ENCODE peak calls at places on chromosomes 16 and 17, in five cellular contexts. One of them, this sample, is unnamed.

GRCh38 chr17:32783602-32784001 is 93.3 kb downstream of the MYO1D start:
- DNase-seq in A549: peak; percentile 69
- DNase-seq in RWPE2: no peak
- DNase-seq in neural progenitor cell: peak; percentile 69
- DNase-seq in lower lobe of right lung: no peak
- DNase-seq in this sample: peak; percentile 78

GRCh38 chr17:80664217-80664780 is 119.7 kb downstream of the RPTOR start:
- DNase-seq in A549: no peak
- DNase-seq in RWPE2: no peak
- DNase-seq in neural progenitor cell: no peak
- DNase-seq in lower lobe of right lung: no peak
- DNase-seq in this sample: no peak

GRCh38 chr16:31253642-31254045 is 6.1 kb upstream of the ITGAM start:
- DNase-seq in A549: peak; percentile 77
- DNase-seq in RWPE2: no peak
- DNase-seq in neural progenitor cell: no peak
- DNase-seq in lower lobe of right lung: peak; percentile 77
- DNase-seq in this sample: peak; percentile 38

GRCh38 chr16:2799205-2799851 is 1.1 kb downstream of the PRSS41 start:
- DNase-seq in A549: no peak
- DNase-seq in RWPE2: peak; percentile 47
- DNase-seq in neural progenitor cell: no peak
- DNase-seq in lower lobe of right lung: peak; percentile 45
- DNase-seq in this sample: no peak

GRCh38 chr16:4360538-4361021 is 9.5 kb upstream of the PAM16 start:
- DNase-seq in A549: peak; percentile 55
- DNase-seq in RWPE2: no peak
- DNase-seq in neural progenitor cell: peak; percentile 50
- DNase-seq in lower lobe of right lung: no peak
- DNase-seq in this sample: no peak

GRCh38 chr17:68455756-68456528 is 1.4 kb downstream of the WIPI1 start:
- DNase-seq in A549: peak; percentile 21
- DNase-seq in RWPE2: no peak
- DNase-seq in neural progenitor cell: no peak
- DNase-seq in lower lobe of right lung: no peak
- DNase-seq in this sample: peak; percentile 45

GRCh38 chr16:67395105-67395457 is 1.8 kb upstream of the TPPP3 start:
- DNase-seq in A549: no peak
- DNase-seq in RWPE2: no peak
- DNase-seq in neural progenitor cell: no peak
- DNase-seq in lower lobe of right lung: no peak
- DNase-seq in this sample: no peak

GRCh38 chr16:681746-682427 is 1.7 kb downstream of the STUB1 start:
- DNase-seq in A549: no peak
- DNase-seq in RWPE2: no peak
- DNase-seq in neural progenitor cell: no peak
- DNase-seq in lower lobe of right lung: no peak
- DNase-seq in this sample: no peak

GRCh38 chr16:50599494-50599893 is 51.3 kb downstream of the NKD1 start:
- DNase-seq in A549: no peak
- DNase-seq in RWPE2: no peak
- DNase-seq in neural progenitor cell: no peak
- DNase-seq in lower lobe of right lung: no peak
- DNase-seq in this sample: no peak

GRCh38 chr17:2056221-2057129 is 1.6 kb downstream of the HIC1 start:
- DNase-seq in A549: no peak
- DNase-seq in RWPE2: no peak
- DNase-seq in neural progenitor cell: peak; percentile 71
- DNase-seq in lower lobe of right lung: peak; percentile 60
- DNase-seq in this sample: peak; percentile 63

GRCh38 chr17:43634681-43635125 is 27.0 kb downstream of the MEOX1 start:
- DNase-seq in A549: no peak
- DNase-seq in RWPE2: no peak
- DNase-seq in neural progenitor cell: no peak
- DNase-seq in lower lobe of right lung: no peak
- DNase-seq in this sample: no peak

GRCh38 chr16:29665294-29666077 is 2.4 kb downstream of the SPN start:
- DNase-seq in A549: no peak
- DNase-seq in RWPE2: no peak
- DNase-seq in neural progenitor cell: no peak
- DNase-seq in lower lobe of right lung: no peak
- DNase-seq in this sample: no peak

GRCh38 chr16:79069118-79069517 is 531.4 kb downstream of the MAF start:
- DNase-seq in A549: no peak
- DNase-seq in RWPE2: no peak
- DNase-seq in neural progenitor cell: no peak
- DNase-seq in lower lobe of right lung: no peak
- DNase-seq in this sample: no peak

GRCh38 chr16:72878301-72879269 is 169.3 kb downstream of the ZFHX3 start:
- DNase-seq in A549: no peak
- DNase-seq in RWPE2: no peak
- DNase-seq in neural progenitor cell: no peak
- DNase-seq in lower lobe of right lung: no peak
- DNase-seq in this sample: peak; percentile 78

GRCh38 chr16:10964039-10964890 is 19.9 kb downstream of the CLEC16A start:
- DNase-seq in A549: peak; percentile 70
- DNase-seq in RWPE2: peak; percentile 70
- DNase-seq in neural progenitor cell: peak; percentile 90
- DNase-seq in lower lobe of right lung: peak; percentile 87
- DNase-seq in this sample: peak; percentile 90

GRCh38 chr16:85607796-85608514 is 5.2 kb upstream of the GSE1 start:
- DNase-seq in A549: no peak
- DNase-seq in RWPE2: no peak
- DNase-seq in neural progenitor cell: no peak
- DNase-seq in lower lobe of right lung: no peak
- DNase-seq in this sample: no peak

GRCh38 chr17:74148446-74148845 is 55.0 kb upstream of the RPL38 start:
- DNase-seq in A549: no peak
- DNase-seq in RWPE2: peak; percentile 21
- DNase-seq in neural progenitor cell: no peak
- DNase-seq in lower lobe of right lung: no peak
- DNase-seq in this sample: no peak

GRCh38 chr16:54462766-54463165 is 176.2 kb upstream of the IRX3 start:
- DNase-seq in A549: no peak
- DNase-seq in RWPE2: no peak
- DNase-seq in neural progenitor cell: no peak
- DNase-seq in lower lobe of right lung: no peak
- DNase-seq in this sample: no peak

GRCh38 chr16:22284637-22285515 is 12.3 kb upstream of the POLR3E start:
- DNase-seq in A549: no peak
- DNase-seq in RWPE2: no peak
- DNase-seq in neural progenitor cell: no peak
- DNase-seq in lower lobe of right lung: no peak
- DNase-seq in this sample: no peak

GRCh38 chr17:75975757-75976174 is 3.2 kb downstream of the ACOX1 start:
- DNase-seq in A549: no peak
- DNase-seq in RWPE2: no peak
- DNase-seq in neural progenitor cell: no peak
- DNase-seq in lower lobe of right lung: no peak
- DNase-seq in this sample: no peak

GRCh38 chr16:81700071-81700779 is 78.9 kb upstream of the PLCG2 start:
- DNase-seq in A549: no peak
- DNase-seq in RWPE2: no peak
- DNase-seq in neural progenitor cell: no peak
- DNase-seq in lower lobe of right lung: no peak
- DNase-seq in this sample: no peak

GRCh38 chr17:44921122-44921882 is 6.0 kb upstream of the GFAP start:
- DNase-seq in A549: no peak
- DNase-seq in RWPE2: no peak
- DNase-seq in neural progenitor cell: peak; percentile 76
- DNase-seq in lower lobe of right lung: peak; percentile 22
- DNase-seq in this sample: no peak

GRCh38 chr17:68085751-68086445 is 50.4 kb downstream of the KPNA2 start:
- DNase-seq in A549: no peak
- DNase-seq in RWPE2: no peak
- DNase-seq in neural progenitor cell: peak; percentile 16
- DNase-seq in lower lobe of right lung: no peak
- DNase-seq in this sample: peak; percentile 32

GRCh38 chr17:50297407-50297865 is 23.2 kb downstream of the TMEM92 start:
- DNase-seq in A549: peak; percentile 81
- DNase-seq in RWPE2: peak; percentile 86
- DNase-seq in neural progenitor cell: peak; percentile 91
- DNase-seq in lower lobe of right lung: peak; percentile 88
- DNase-seq in this sample: peak; percentile 89

GRCh38 chr17:59754547-59754946 is 47.1 kb downstream of the VMP1 start:
- DNase-seq in A549: peak; percentile 99
- DNase-seq in RWPE2: peak; percentile 85
- DNase-seq in neural progenitor cell: no peak
- DNase-seq in lower lobe of right lung: no peak
- DNase-seq in this sample: peak; percentile 31

GRCh38 chr17:59757881-59758385 is 50.5 kb downstream of the VMP1 start:
- DNase-seq in A549: peak; percentile 53
- DNase-seq in RWPE2: no peak
- DNase-seq in neural progenitor cell: no peak
- DNase-seq in lower lobe of right lung: no peak
- DNase-seq in this sample: no peak

GRCh38 chr17:59753522-59754467 is 46.3 kb downstream of the VMP1 start:
- DNase-seq in A549: peak; percentile 94
- DNase-seq in RWPE2: no peak
- DNase-seq in neural progenitor cell: peak; percentile 81
- DNase-seq in lower lobe of right lung: no peak
- DNase-seq in this sample: peak; percentile 90

GRCh38 chr17:59757043-59757824 is 49.8 kb downstream of the VMP1 start:
- DNase-seq in A549: peak; percentile 46
- DNase-seq in RWPE2: no peak
- DNase-seq in neural progenitor cell: no peak
- DNase-seq in lower lobe of right lung: no peak
- DNase-seq in this sample: no peak

GRCh38 chr17:59756236-59756818 is 48.9 kb downstream of the VMP1 start:
- DNase-seq in A549: peak; percentile 99
- DNase-seq in RWPE2: no peak
- DNase-seq in neural progenitor cell: no peak
- DNase-seq in lower lobe of right lung: no peak
- DNase-seq in this sample: no peak
- H3K27ac ChIP-seq in A549: peak overlapping the region; percentile 95
- H3K27ac ChIP-seq in RWPE2: peak overlapping the region; percentile 99
- H3K27ac ChIP-seq in neural progenitor cell: no peak overlapping the region
- H3K27ac ChIP-seq in lower lobe of right lung: peak overlapping the region; percentile 14
- H3K27ac ChIP-seq in this sample: peak overlapping the region; percentile 70

GRCh38 chr16:89153848-89154271 is 17.7 kb upstream of the CDH15 start:
- DNase-seq in A549: no peak
- DNase-seq in RWPE2: no peak
- DNase-seq in neural progenitor cell: no peak
- DNase-seq in lower lobe of right lung: no peak
- DNase-seq in this sample: no peak

GRCh38 chr16:89155851-89156739 is 15.5 kb upstream of the CDH15 start:
- DNase-seq in A549: no peak
- DNase-seq in RWPE2: no peak
- DNase-seq in neural progenitor cell: no peak
- DNase-seq in lower lobe of right lung: no peak
- DNase-seq in this sample: no peak

GRCh38 chr16:89154390-89155183 is 17.0 kb upstream of the CDH15 start:
- DNase-seq in A549: no peak
- DNase-seq in RWPE2: no peak
- DNase-seq in neural progenitor cell: no peak
- DNase-seq in lower lobe of right lung: no peak
- DNase-seq in this sample: no peak

GRCh38 chr16:89156740-89157645 is 14.6 kb upstream of the CDH15 start:
- DNase-seq in A549: no peak
- DNase-seq in RWPE2: no peak
- DNase-seq in neural progenitor cell: no peak
- DNase-seq in lower lobe of right lung: no peak
- DNase-seq in this sample: no peak

GRCh38 chr16:89155184-89155679 is 16.3 kb upstream of the CDH15 start:
- DNase-seq in A549: no peak
- DNase-seq in RWPE2: no peak
- DNase-seq in neural progenitor cell: no peak
- DNase-seq in lower lobe of right lung: peak; percentile 68
- DNase-seq in this sample: peak; percentile 67
- TF ChIP-seq CTCF in A549: no peak
- TF ChIP-seq CTCF in RWPE2: no peak
- TF ChIP-seq CTCF in neural progenitor cell: no peak
- TF ChIP-seq CTCF in lower lobe of right lung: no peak
- TF ChIP-seq CTCF in this sample: no peak

GRCh38 chr17:6472517-6472916 is 28.3 kb downstream of the PIMREG start:
- DNase-seq in A549: no peak
- DNase-seq in RWPE2: no peak
- DNase-seq in neural progenitor cell: no peak
- DNase-seq in lower lobe of right lung: no peak
- DNase-seq in this sample: no peak
- H3K4me1 ChIP-seq in A549: peaks cover 24% of the 10 kb centered on the region
- H3K4me1 ChIP-seq in RWPE2: peaks cover 10% of the 10 kb centered on the region
- H3K4me1 ChIP-seq in neural progenitor cell: peaks cover 34% of the 10 kb centered on the region
- H3K4me1 ChIP-seq in lower lobe of right lung: no peaks in the 10 kb centered on the region
- H3K4me1 ChIP-seq in this sample: peaks cover 4% of the 10 kb centered on the region

DNA sequence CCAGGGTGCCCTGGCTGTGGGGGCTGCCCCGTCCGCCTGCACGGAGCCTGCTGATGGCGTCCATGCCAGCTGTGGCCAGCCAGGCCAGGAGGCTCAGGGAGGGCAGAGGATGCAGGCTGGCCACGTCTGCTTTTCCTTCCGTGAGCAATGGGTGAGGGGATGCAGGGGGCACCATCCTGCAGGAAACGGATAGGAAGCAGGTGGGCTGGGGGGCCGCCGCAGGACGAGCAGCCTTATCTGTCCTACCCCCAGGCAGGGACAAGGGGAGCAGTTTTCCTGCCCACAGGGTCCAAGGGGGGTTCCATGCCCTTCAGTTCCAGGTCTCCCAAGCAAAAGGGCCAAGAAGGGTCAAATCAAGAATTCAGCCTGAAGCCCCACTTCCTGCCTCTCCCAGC is 6.8 kb downstream of the DUS1L start:
- DNase-seq in A549: no peak
- DNase-seq in RWPE2: peak; percentile 70
- DNase-seq in neural progenitor cell: no peak
- DNase-seq in lower lobe of right lung: no peak
- DNase-seq in this sample: no peak
- H3K27ac ChIP-seq in A549: no peak overlapping the region
- H3K27ac ChIP-seq in RWPE2: no peak overlapping the region
- H3K27ac ChIP-seq in neural progenitor cell: no peak overlapping the region
- H3K27ac ChIP-seq in lower lobe of right lung: no peak overlapping the region
- H3K27ac ChIP-seq in this sample: no peak overlapping the region

GRCh38 chr17:12977008-12977751 is 40.6 kb downstream of the ELAC2 start:
- DNase-seq in A549: no peak
- DNase-seq in RWPE2: no peak
- DNase-seq in neural progenitor cell: peak; percentile 36
- DNase-seq in lower lobe of right lung: no peak
- DNase-seq in this sample: no peak
- TF ChIP-seq CTCF in A549: no peak
- TF ChIP-seq CTCF in RWPE2: no peak
- TF ChIP-seq CTCF in neural progenitor cell: no peak
- TF ChIP-seq CTCF in lower lobe of right lung: no peak
- TF ChIP-seq CTCF in this sample: no peak

DNA sequence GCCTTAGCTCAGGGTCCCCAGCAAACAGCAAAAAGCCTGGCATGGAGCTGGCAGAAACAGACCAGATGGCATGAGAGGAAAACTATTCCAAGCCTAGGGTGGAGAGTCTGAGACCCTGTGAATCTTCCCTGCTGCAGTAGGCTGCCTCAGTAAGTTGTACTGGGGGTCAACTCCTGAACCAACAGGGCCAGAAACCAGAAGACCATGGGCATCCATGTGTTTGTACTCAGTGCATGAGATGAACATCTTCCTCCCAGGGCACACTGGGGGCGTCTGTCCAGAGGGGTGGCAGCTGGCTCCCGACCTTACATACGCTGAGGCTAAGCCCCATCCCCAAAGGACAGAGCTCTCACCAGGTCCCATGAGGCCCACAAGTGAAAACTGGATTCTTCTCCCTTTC is 214.5 kb downstream of the C16orf78 start:
- DNase-seq in A549: no peak
- DNase-seq in RWPE2: peak; percentile 33
- DNase-seq in neural progenitor cell: no peak
- DNase-seq in lower lobe of right lung: no peak
- DNase-seq in this sample: no peak
- H3K4me1 ChIP-seq in A549: no peaks in the 10 kb centered on the region
- H3K4me1 ChIP-seq in RWPE2: no peaks in the 10 kb centered on the region
- H3K4me1 ChIP-seq in neural progenitor cell: peaks cover 42% of the 10 kb centered on the region
- H3K4me1 ChIP-seq in lower lobe of right lung: no peaks in the 10 kb centered on the region
- H3K4me1 ChIP-seq in this sample: peaks cover 4% of the 10 kb centered on the region